ENCODE peak calls at places on chromosomes 6 and 20, in ten cellular contexts. J, A, H, F, N, O, I, V, K and M are unnamed samples. For H3K27me3, the result is how much of the 10 kb centered on the place peaks cover.

GRCh38 chr6:91094806-91095475 is 508.1 kb upstream of the MAP3K7 start:
- DNase-seq in J (no peak), A (no peak), H (no peak), F (no peak), N (no peak), O (no peak), I (no peak), V (no peak), K (no peak), M (no peak)

GRCh38 chr6:147268254-147268653 is 64.0 kb downstream of the STXBP5 start:
- DNase-seq in J (no peak), A (no peak), H (peak), F (peak), N (no peak), O (peak), I (no peak), V (no peak), K (no peak), M (peak)

GRCh38 chr6:148563066-148563465 is 183.8 kb upstream of the UST start:
- DNase-seq in J (no peak), A (no peak), H (no peak), F (no peak), N (no peak), O (no peak), I (no peak), V (no peak), K (no peak), M (no peak)

GRCh38 chr6:33613794-33614166 is 7.3 kb upstream of the ITPR3 start:
- DNase-seq in J (no peak), A (peak), H (peak), F (peak), N (no peak), O (peak), I (no peak), V (no peak), K (no peak), M (peak)

GRCh38 chr6:28981833-28982475 is 23.2 kb downstream of the ZNF311 start:
- DNase-seq in J (peak), A (peak), H (peak), F (peak), N (peak), O (peak), I (peak), V (peak), K (peak), M (peak)

GRCh38 chr6:106181664-106182418 is 95.7 kb downstream of the PRDM1 start:
- DNase-seq in J (no peak), A (peak), H (peak), F (peak), N (no peak), O (peak), I (no peak), V (no peak), K (peak), M (peak)

GRCh38 chr20:62642666-62643520 is 590 bp downstream of the SLCO4A1 start:
- DNase-seq in J (peak), A (peak), H (peak), F (peak), N (peak), O (peak), I (no peak), V (peak), K (no peak), M (peak)

GRCh38 chr6:118708736-118709135 is 57.3 kb upstream of the CEP85L start:
- DNase-seq in J (no peak), A (peak), H (no peak), F (peak), N (no peak), O (peak), I (no peak), V (no peak), K (no peak), M (peak)

GRCh38 chr6:84447651-84448050 is 220.2 kb upstream of the CEP162 start:
- DNase-seq in J (peak), A (no peak), H (no peak), F (no peak), N (no peak), O (no peak), I (no peak), V (peak), K (no peak), M (no peak)

GRCh38 chr6:170034294-170034693 is 256.6 kb downstream of the DLL1 start:
- DNase-seq in J (no peak), A (no peak), H (no peak), F (no peak), N (no peak), O (no peak), I (no peak), V (no peak), K (no peak), M (no peak)

GRCh38 chr20:44052166-44052565 is 134.8 kb downstream of the JPH2 start:
- DNase-seq in J (no peak), A (no peak), H (no peak), F (no peak), N (no peak), O (no peak), I (no peak), V (no peak), K (no peak), M (no peak)

GRCh38 chr6:6724319-6725119 is 136.0 kb downstream of the LY86 start:
- DNase-seq in J (peak), A (peak), H (peak), F (peak), N (peak), O (peak), I (peak), V (peak), K (no peak), M (peak)

GRCh38 chr6:137172734-137173431 is 561 bp downstream of the IL22RA2 start:
- DNase-seq in J (no peak), A (no peak), H (no peak), F (no peak), N (no peak), O (no peak), I (no peak), V (no peak), K (no peak), M (no peak)

GRCh38 chr20:59603727-59604608 is at the start of gene PHACTR3:
- DNase-seq in J (peak), A (no peak), H (no peak), F (no peak), N (no peak), O (no peak), I (peak), V (peak), K (no peak), M (no peak)

GRCh38 chr20:16261733-16262277 is 311.4 kb downstream of the KIF16B start:
- DNase-seq in J (no peak), A (no peak), H (no peak), F (no peak), N (no peak), O (no peak), I (no peak), V (no peak), K (no peak), M (no peak)

GRCh38 chr6:169212897-169213813 is 40.5 kb downstream of the THBS2 start:
- DNase-seq in J (peak), A (peak), H (peak), F (peak), N (peak), O (peak), I (peak), V (peak), K (no peak), M (peak)

GRCh38 chr20:41085606-41086005 is 51.7 kb upstream of the PLCG1 start:
- DNase-seq in J (no peak), A (no peak), H (no peak), F (no peak), N (no peak), O (no peak), I (no peak), V (no peak), K (no peak), M (no peak)

GRCh38 chr20:59016795-59017492 is 2.3 kb upstream of the TUBB1 start:
- DNase-seq in J (no peak), A (no peak), H (no peak), F (no peak), N (no peak), O (no peak), I (no peak), V (no peak), K (no peak), M (peak)

GRCh38 chr6:149451361-149452061 is 33.3 kb downstream of the ZC3H12D start:
- DNase-seq in J (peak), A (no peak), H (no peak), F (no peak), N (no peak), O (peak), I (peak), V (peak), K (no peak), M (no peak)

GRCh38 chr20:52054123-52054522 is 137.5 kb downstream of the ZFP64 start:
- DNase-seq in J (no peak), A (no peak), H (no peak), F (no peak), N (no peak), O (no peak), I (no peak), V (no peak), K (no peak), M (no peak)

GRCh38 chr6:26312501-26313390 is 52.3 kb upstream of the BTN3A2 start:
- DNase-seq in J (peak), A (peak), H (peak), F (peak), N (peak), O (peak), I (peak), V (peak), K (peak), M (peak)

GRCh38 chr6:166369741-166370140 is 13.0 kb downstream of the MPC1 start:
- DNase-seq in J (no peak), A (no peak), H (no peak), F (no peak), N (no peak), O (no peak), I (no peak), V (no peak), K (no peak), M (no peak)

GRCh38 chr20:4073852-4074741 is 58.7 kb upstream of the RNF24 start:
- DNase-seq in J (peak), A (no peak), H (no peak), F (no peak), N (no peak), O (peak), I (no peak), V (peak), K (no peak), M (no peak)

GRCh38 chr6:16199792-16200191 is 38.6 kb upstream of the GMPR start:
- DNase-seq in J (no peak), A (no peak), H (no peak), F (no peak), N (no peak), O (no peak), I (no peak), V (no peak), K (no peak), M (no peak)

GRCh38 chr20:62906647-62907375 is 19.5 kb downstream of the DIDO1 start:
- DNase-seq in J (no peak), A (no peak), H (no peak), F (no peak), N (no peak), O (no peak), I (no peak), V (no peak), K (no peak), M (no peak)

GRCh38 chr6:28496099-28496779 is 19.4 kb downstream of the GPX6 start:
- DNase-seq in J (no peak), A (no peak), H (no peak), F (no peak), N (no peak), O (peak), I (no peak), V (no peak), K (no peak), M (no peak)

GRCh38 chr6:30238178-30238795 is 25.1 kb upstream of the TRIM26 start:
- DNase-seq in J (no peak), A (peak), H (no peak), F (peak), N (peak), O (peak), I (peak), V (peak), K (no peak), M (peak)

GRCh38 chr6:151805286-151805840 is 2.1 kb upstream of the ESR1 start:
- DNase-seq in J (no peak), A (no peak), H (no peak), F (no peak), N (no peak), O (peak), I (no peak), V (peak), K (no peak), M (no peak)

GRCh38 chr6:113010181-113010580 is 663.1 kb downstream of the RFPL4B start:
- DNase-seq in J (no peak), A (no peak), H (no peak), F (no peak), N (no peak), O (no peak), I (no peak), V (no peak), K (no peak), M (no peak)

GRCh38 chr20:61807426-61808160 is 258.1 kb downstream of the TAF4 start:
- DNase-seq in J (no peak), A (no peak), H (no peak), F (no peak), N (no peak), O (no peak), I (no peak), V (no peak), K (no peak), M (no peak)

GRCh38 chr6:107192739-107193296 is 77.5 kb upstream of the BEND3 start:
- DNase-seq in J (no peak), A (no peak), H (no peak), F (no peak), N (no peak), O (no peak), I (no peak), V (no peak), K (no peak), M (no peak)

GRCh38 chr6:167699141-167700036 is 127.3 kb upstream of the AFDN start:
- DNase-seq in J (no peak), A (no peak), H (no peak), F (no peak), N (no peak), O (peak), I (peak), V (no peak), K (no peak), M (no peak)

GRCh38 chr6:61751986-61752385 is 534.0 kb downstream of the KHDRBS2 start:
- DNase-seq in J (no peak), A (no peak), H (no peak), F (no peak), N (no peak), O (no peak), I (no peak), V (no peak), K (no peak), M (no peak)

GRCh38 chr20:41133709-41134361 is 3.5 kb upstream of the PLCG1 start:
- DNase-seq in J (no peak), A (no peak), H (peak), F (peak), N (no peak), O (no peak), I (no peak), V (no peak), K (peak), M (no peak)

GRCh38 chr20:2759143-2759542 is 41.3 kb downstream of the CPXM1 start:
- DNase-seq in J (no peak), A (no peak), H (no peak), F (no peak), N (no peak), O (no peak), I (no peak), V (no peak), K (no peak), M (no peak)

GRCh38 chr6:34020278-34020677 is 125.6 kb downstream of the GRM4 start:
- DNase-seq in J (no peak), A (no peak), H (no peak), F (no peak), N (no peak), O (no peak), I (no peak), V (no peak), K (no peak), M (no peak)

GRCh38 chr6:3176562-3177355 is 19.4 kb upstream of the TUBB2A start:
- DNase-seq in J (no peak), A (peak), H (peak), F (peak), N (no peak), O (peak), I (peak), V (no peak), K (peak), M (peak)

GRCh38 chr6:96675617-96676016 is 112.7 kb downstream of the FHL5 start:
- DNase-seq in J (no peak), A (peak), H (no peak), F (no peak), N (no peak), O (no peak), I (no peak), V (no peak), K (no peak), M (no peak)

GRCh38 chr20:17614176-17614811 is 44.4 kb downstream of the DSTN start:
- DNase-seq in J (no peak), A (no peak), H (no peak), F (peak), N (no peak), O (peak), I (peak), V (peak), K (no peak), M (peak)

GRCh38 chr20:11260611-11261010 is 586.8 kb upstream of the JAG1 start:
- DNase-seq in J (no peak), A (peak), H (peak), F (peak), N (no peak), O (peak), I (no peak), V (no peak), K (no peak), M (peak)

GRCh38 chr20:11266571-11266970 is 592.8 kb upstream of the JAG1 start:
- DNase-seq in J (no peak), A (no peak), H (peak), F (peak), N (no peak), O (no peak), I (no peak), V (no peak), K (no peak), M (peak)

GRCh38 chr20:11255860-11256259 is 582.1 kb upstream of the JAG1 start:
- DNase-seq in J (no peak), A (no peak), H (no peak), F (no peak), N (no peak), O (no peak), I (no peak), V (no peak), K (no peak), M (no peak)

GRCh38 chr20:11267131-11267761 is 593.4 kb upstream of the JAG1 start:
- DNase-seq in J (no peak), A (peak), H (peak), F (peak), N (no peak), O (peak), I (peak), V (peak), K (peak), M (peak)

DNA sequence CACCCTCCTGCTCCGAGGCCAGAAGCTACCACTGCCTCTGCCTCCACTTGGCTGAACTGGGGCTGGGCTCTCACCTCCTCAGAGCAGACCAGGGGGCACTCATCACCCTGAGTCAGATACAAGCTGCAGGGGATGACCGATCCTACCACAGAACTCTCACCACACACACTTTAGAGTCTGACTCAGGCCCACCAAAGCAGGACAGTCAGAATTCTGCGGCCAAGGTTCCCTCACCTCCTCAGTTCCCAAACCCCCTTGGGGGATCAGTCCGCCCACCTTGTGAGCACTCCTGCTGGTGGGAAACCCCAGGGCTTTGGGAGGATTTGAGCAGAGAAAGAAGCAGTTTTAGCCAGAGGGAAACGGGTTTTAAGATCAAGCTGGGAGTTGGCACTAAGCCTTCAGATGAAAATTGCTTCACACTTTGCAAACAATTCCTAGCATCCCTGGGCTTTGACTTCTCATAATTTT is 587.8 kb upstream of the JAG1 start:
- DNase-seq in J (no peak), A (peak), H (peak), F (peak), N (no peak), O (peak), I (no peak), V (no peak), K (no peak), M (peak)
- H3K27ac ChIP-seq in J (no peak), A (peak), H (peak), F (no peak), N (no peak), O (peak), I (no peak), V (no peak), K (no peak), M (no peak)

GRCh38 chr6:125197795-125198269 is 44.3 kb downstream of the TPD52L1 start:
- DNase-seq in J (no peak), A (peak), H (peak), F (peak), N (no peak), O (peak), I (peak), V (no peak), K (no peak), M (peak)

GRCh38 chr6:125193208-125193607 is 39.6 kb downstream of the TPD52L1 start:
- DNase-seq in J (no peak), A (no peak), H (peak), F (no peak), N (no peak), O (peak), I (no peak), V (no peak), K (peak), M (no peak)

GRCh38 chr6:125194980-125195379 is 41.4 kb downstream of the TPD52L1 start:
- DNase-seq in J (no peak), A (no peak), H (no peak), F (no peak), N (no peak), O (no peak), I (no peak), V (no peak), K (no peak), M (no peak)

GRCh38 chr6:125196613-125197012 is 43.0 kb downstream of the TPD52L1 start:
- DNase-seq in J (no peak), A (peak), H (no peak), F (no peak), N (no peak), O (no peak), I (no peak), V (no peak), K (no peak), M (peak)

GRCh38 chr6:125195526-125195925 is 42.0 kb downstream of the TPD52L1 start:
- DNase-seq in J (no peak), A (no peak), H (no peak), F (no peak), N (no peak), O (no peak), I (no peak), V (no peak), K (no peak), M (no peak)
- H3K4me2 ChIP-seq in J (no peak), A (no peak), H (no peak), F (no peak), N (no peak), O (no peak), I (no peak), V (no peak), K (no peak), M (no peak)

GRCh38 chr6:104958178-104958520 is 1.2 kb downstream of the LIN28B start:
- DNase-seq in J (no peak), A (no peak), H (no peak), F (no peak), N (no peak), O (no peak), I (no peak), V (no peak), K (no peak), M (no peak)
- H3K27me3 ChIP-seq in J (under half), A (half or more), H (under half), F (under half), N (under half), O (half or more), I (under half), V (under half), K (under half), M (under half)

GRCh38 chr20:46213946-46214830 is 94.1 kb downstream of the CDH22 start:
- DNase-seq in J (no peak), A (no peak), H (no peak), F (no peak), N (no peak), O (no peak), I (peak), V (no peak), K (no peak), M (no peak)
- H3K27ac ChIP-seq in J (no peak), A (no peak), H (no peak), F (no peak), N (no peak), O (no peak), I (no peak), V (no peak), K (no peak), M (no peak)